ENCODE peak calls at places on chromosomes 11 and 22, in four cellular contexts. W is stomach; Q is coronary artery; B is stimulated activated CD4-positive, alpha-beta T cell treated with anti-CD3 and anti-CD28 coated beads, Interleukin-4, amount 100 ng/mL, for 48 hours. K is an unnamed sample.

GRCh38 chr22:30235687-30236170 is 10.8 kb downstream of the LIF start:
- DNase-seq in B (no peak), Q (no peak), W (no peak), K (peak; percentile 43)

GRCh38 chr11:129258205-129258604 is 66.1 kb upstream of the ARHGAP32 start:
- DNase-seq in Q (no peak), B (no peak), W (no peak), K (no peak)

GRCh38 chr11:34565417-34566208 is 52.0 kb upstream of the ELF5 start:
- DNase-seq in W (no peak), Q (no peak), B (no peak), K (no peak)

GRCh38 chr11:108620958-108621772 is 27.6 kb upstream of the EXPH5 start:
- DNase-seq in Q (no peak), B (no peak), W (no peak), K (no peak)

GRCh38 chr11:67435031-67435726 is 2.3 kb downstream of the PTPRCAP start:
- DNase-seq in W (no peak), B (no peak), Q (no peak), K (no peak)

GRCh38 chr22:22454997-22455396 is 53.5 kb downstream of the ZNF280B start:
- DNase-seq in Q (no peak), W (no peak), B (no peak), K (no peak)

GRCh38 chr11:102197759-102198158 is 87.5 kb downstream of the YAP1 start:
- DNase-seq in B (no peak), W (no peak), Q (no peak), K (no peak)

GRCh38 chr11:77503006-77503405 is 29.1 kb upstream of the PAK1 start:
- DNase-seq in W (no peak), Q (no peak), B (no peak), K (no peak)

GRCh38 chr22:46347646-46348045 is 12.1 kb downstream of the TRMU start:
- DNase-seq in W (no peak), Q (no peak), B (no peak), K (no peak)

GRCh38 chr22:50178871-50179869 is 6.5 kb upstream of the TRABD start:
- DNase-seq in W (no peak), B (no peak), Q (no peak), K (peak; percentile 52)

GRCh38 chr11:13940611-13941256 is 21.8 kb upstream of the SPON1 start:
- DNase-seq in Q (no peak), W (no peak), B (no peak), K (no peak)

GRCh38 chr11:11940551-11940950 is 67.9 kb downstream of the DKK3 start:
- DNase-seq in Q (no peak), W (no peak), B (no peak), K (no peak)

GRCh38 chr11:69472053-69472765 is 9.3 kb upstream of the LINC01488 start:
- DNase-seq in B (no peak), W (no peak), Q (no peak), K (peak; percentile 31)